ENCODE peak calls at places on chromosomes 7 and 10, in five cellular contexts. One of them, this sample, is unnamed.

GRCh38 chr10:109203616-109204375 is 719.5 kb downstream of the XPNPEP1 start:
- DNase-seq in Jurkat, Clone E6-1: no peak
- DNase-seq in GM04504: no peak
- DNase-seq in nephron progenitor cell: no peak
- DNase-seq in progenitor cell of endocrine pancreas: no peak
- DNase-seq in this sample: no peak

GRCh38 chr7:137325927-137326326 is 17.6 kb downstream of the PTN start:
- DNase-seq in Jurkat, Clone E6-1: no peak
- DNase-seq in GM04504: no peak
- DNase-seq in nephron progenitor cell: no peak
- DNase-seq in progenitor cell of endocrine pancreas: no peak
- DNase-seq in this sample: no peak

GRCh38 chr10:74898201-74898976 is 72.0 kb downstream of the KAT6B start:
- DNase-seq in Jurkat, Clone E6-1: peak; percentile 28
- DNase-seq in GM04504: no peak
- DNase-seq in nephron progenitor cell: no peak
- DNase-seq in progenitor cell of endocrine pancreas: no peak
- DNase-seq in this sample: no peak

GRCh38 chr10:97220371-97220770 is 34.6 kb upstream of the SLIT1 start:
- DNase-seq in Jurkat, Clone E6-1: no peak
- DNase-seq in GM04504: no peak
- DNase-seq in nephron progenitor cell: no peak
- DNase-seq in progenitor cell of endocrine pancreas: no peak
- DNase-seq in this sample: no peak

GRCh38 chr10:61939575-61940301 is 38.2 kb downstream of the ARID5B start:
- DNase-seq in Jurkat, Clone E6-1: no peak
- DNase-seq in GM04504: peak; percentile 55
- DNase-seq in nephron progenitor cell: no peak
- DNase-seq in progenitor cell of endocrine pancreas: no peak
- DNase-seq in this sample: no peak

GRCh38 chr10:69807122-69807521 is 5.4 kb downstream of the COL13A1 start:
- DNase-seq in Jurkat, Clone E6-1: no peak
- DNase-seq in GM04504: no peak
- DNase-seq in nephron progenitor cell: no peak
- DNase-seq in progenitor cell of endocrine pancreas: no peak
- DNase-seq in this sample: no peak

GRCh38 chr7:133688483-133689239 is 435.8 kb downstream of the EXOC4 start:
- DNase-seq in Jurkat, Clone E6-1: no peak
- DNase-seq in GM04504: peak; percentile 56
- DNase-seq in nephron progenitor cell: no peak
- DNase-seq in progenitor cell of endocrine pancreas: no peak
- DNase-seq in this sample: no peak

GRCh38 chr10:77875730-77876129 is 50.8 kb downstream of the DLG5 start:
- DNase-seq in Jurkat, Clone E6-1: no peak
- DNase-seq in GM04504: no peak
- DNase-seq in nephron progenitor cell: no peak
- DNase-seq in progenitor cell of endocrine pancreas: no peak
- DNase-seq in this sample: no peak

GRCh38 chr10:7480742-7481381 is 70.0 kb upstream of the SFMBT2 start:
- DNase-seq in Jurkat, Clone E6-1: no peak
- DNase-seq in GM04504: no peak
- DNase-seq in nephron progenitor cell: no peak
- DNase-seq in progenitor cell of endocrine pancreas: no peak
- DNase-seq in this sample: no peak

GRCh38 chr7:25361863-25362262 is 133.6 kb upstream of the NPVF start:
- DNase-seq in Jurkat, Clone E6-1: no peak
- DNase-seq in GM04504: no peak
- DNase-seq in nephron progenitor cell: no peak
- DNase-seq in progenitor cell of endocrine pancreas: no peak
- DNase-seq in this sample: no peak

GRCh38 chr10:23556727-23557440 is 118.0 kb downstream of the OTUD1 start:
- DNase-seq in Jurkat, Clone E6-1: no peak
- DNase-seq in GM04504: peak; percentile 6
- DNase-seq in nephron progenitor cell: no peak
- DNase-seq in progenitor cell of endocrine pancreas: no peak
- DNase-seq in this sample: peak; percentile 57

GRCh38 chr7:139457153-139457946 is 26.1 kb downstream of the KLRG2 start:
- DNase-seq in Jurkat, Clone E6-1: no peak
- DNase-seq in GM04504: no peak
- DNase-seq in nephron progenitor cell: no peak
- DNase-seq in progenitor cell of endocrine pancreas: no peak
- DNase-seq in this sample: no peak

GRCh38 chr10:43305881-43306280 is 39.0 kb upstream of the RASGEF1A start:
- DNase-seq in Jurkat, Clone E6-1: no peak
- DNase-seq in GM04504: no peak
- DNase-seq in nephron progenitor cell: no peak
- DNase-seq in progenitor cell of endocrine pancreas: no peak
- DNase-seq in this sample: no peak

GRCh38 chr10:62437696-62438095 is 63.5 kb downstream of the ZNF365 start:
- DNase-seq in Jurkat, Clone E6-1: peak; percentile 62
- DNase-seq in GM04504: peak; percentile 88
- DNase-seq in nephron progenitor cell: peak; percentile 25
- DNase-seq in progenitor cell of endocrine pancreas: no peak
- DNase-seq in this sample: peak; percentile 49

GRCh38 chr10:75740541-75740940 is 309.1 kb downstream of the LRMDA start:
- DNase-seq in Jurkat, Clone E6-1: no peak
- DNase-seq in GM04504: no peak
- DNase-seq in nephron progenitor cell: no peak
- DNase-seq in progenitor cell of endocrine pancreas: no peak
- DNase-seq in this sample: no peak

GRCh38 chr7:40829201-40829600 is 694.4 kb downstream of the SUGCT start:
- DNase-seq in Jurkat, Clone E6-1: no peak
- DNase-seq in GM04504: no peak
- DNase-seq in nephron progenitor cell: no peak
- DNase-seq in progenitor cell of endocrine pancreas: no peak
- DNase-seq in this sample: no peak

GRCh38 chr10:50375051-50375452 is 123.7 kb upstream of the ASAH2 start:
- DNase-seq in Jurkat, Clone E6-1: no peak
- DNase-seq in GM04504: no peak
- DNase-seq in nephron progenitor cell: no peak
- DNase-seq in progenitor cell of endocrine pancreas: no peak
- DNase-seq in this sample: no peak

GRCh38 chr7:91947948-91948347 is 7.3 kb downstream of the AKAP9 start:
- DNase-seq in Jurkat, Clone E6-1: no peak
- DNase-seq in GM04504: no peak
- DNase-seq in nephron progenitor cell: no peak
- DNase-seq in progenitor cell of endocrine pancreas: no peak
- DNase-seq in this sample: no peak

GRCh38 chr10:3895045-3895609 is 110.1 kb upstream of the KLF6 start:
- DNase-seq in Jurkat, Clone E6-1: no peak
- DNase-seq in GM04504: no peak
- DNase-seq in nephron progenitor cell: no peak
- DNase-seq in progenitor cell of endocrine pancreas: no peak
- DNase-seq in this sample: no peak

GRCh38 chr7:11261470-11261869 is 287.8 kb downstream of the PHF14 start:
- DNase-seq in Jurkat, Clone E6-1: no peak
- DNase-seq in GM04504: no peak
- DNase-seq in nephron progenitor cell: no peak
- DNase-seq in progenitor cell of endocrine pancreas: no peak
- DNase-seq in this sample: no peak

GRCh38 chr7:10211861-10212260 is 761.8 kb upstream of the PHF14 start:
- DNase-seq in Jurkat, Clone E6-1: no peak
- DNase-seq in GM04504: no peak
- DNase-seq in nephron progenitor cell: no peak
- DNase-seq in progenitor cell of endocrine pancreas: no peak
- DNase-seq in this sample: no peak

GRCh38 chr7:138000081-138000701 is 1.7 kb downstream of the CREB3L2 start:
- DNase-seq in Jurkat, Clone E6-1: no peak
- DNase-seq in GM04504: peak; percentile 90
- DNase-seq in nephron progenitor cell: peak; percentile 64
- DNase-seq in progenitor cell of endocrine pancreas: no peak
- DNase-seq in this sample: peak; percentile 90

This sample was measured in AG09319.